ENCODE peak calls at places on chromosomes 3 and 15, in five cellular contexts. One of them, this sample, is unnamed.

GRCh38 chr3:36944641-36945270 is at the start of gene TRANK1:
- DNase-seq in neuronal stem cell: no peak
- DNase-seq in IMR-90: peak; percentile 34
- DNase-seq in mesendoderm: peak; percentile 75
- DNase-seq in trophoblast cell: peak; percentile 42
- DNase-seq in this sample: peak; percentile 66

GRCh38 chr15:92666780-92667179 is 11.2 kb upstream of the FAM174B start:
- DNase-seq in mesendoderm: no peak
- DNase-seq in neuronal stem cell: no peak
- DNase-seq in IMR-90: no peak
- DNase-seq in trophoblast cell: peak; percentile 96
- DNase-seq in this sample: no peak

GRCh38 chr3:33417051-33417673 is 23.0 kb downstream of the UBP1 start:
- DNase-seq in neuronal stem cell: no peak
- DNase-seq in trophoblast cell: no peak
- DNase-seq in IMR-90: peak; percentile 47
- DNase-seq in mesendoderm: no peak
- DNase-seq in this sample: no peak

GRCh38 chr15:84878504-84878903 is 6.0 kb upstream of the SLC28A1 start:
- DNase-seq in IMR-90: peak; percentile 44
- DNase-seq in neuronal stem cell: peak; percentile 47
- DNase-seq in mesendoderm: peak; percentile 83
- DNase-seq in trophoblast cell: peak; percentile 73
- DNase-seq in this sample: peak; percentile 82

GRCh38 chr15:45136378-45136764 is 6.6 kb downstream of the DUOX1 start:
- DNase-seq in neuronal stem cell: no peak
- DNase-seq in trophoblast cell: no peak
- DNase-seq in mesendoderm: peak; percentile 59
- DNase-seq in IMR-90: no peak
- DNase-seq in this sample: peak; percentile 60

GRCh38 chr15:70210538-70210937 is 112.8 kb upstream of the TLE3 start:
- DNase-seq in neuronal stem cell: no peak
- DNase-seq in mesendoderm: no peak
- DNase-seq in IMR-90: no peak
- DNase-seq in trophoblast cell: no peak
- DNase-seq in this sample: peak; percentile 28

GRCh38 chr15:33067456-33067855 is 127.1 kb downstream of the FMN1 start:
- DNase-seq in IMR-90: peak; percentile 91
- DNase-seq in neuronal stem cell: no peak
- DNase-seq in trophoblast cell: no peak
- DNase-seq in mesendoderm: peak; percentile 81
- DNase-seq in this sample: no peak

GRCh38 chr15:90684281-90684680 is 32.9 kb upstream of the BLM start:
- DNase-seq in trophoblast cell: no peak
- DNase-seq in mesendoderm: no peak
- DNase-seq in neuronal stem cell: no peak
- DNase-seq in IMR-90: no peak
- DNase-seq in this sample: no peak

GRCh38 chr3:113844622-113845222 is 6.1 kb downstream of the GRAMD1C start:
- DNase-seq in neuronal stem cell: peak; percentile 39
- DNase-seq in IMR-90: peak; percentile 40
- DNase-seq in mesendoderm: peak; percentile 24
- DNase-seq in trophoblast cell: peak; percentile 73
- DNase-seq in this sample: no peak

GRCh38 chr3:32757618-32758374 is 60.0 kb upstream of the TRIM71 start:
- DNase-seq in mesendoderm: no peak
- DNase-seq in trophoblast cell: no peak
- DNase-seq in IMR-90: peak; percentile 15
- DNase-seq in neuronal stem cell: no peak
- DNase-seq in this sample: no peak

GRCh38 chr3:38054166-38054991 is 15.4 kb downstream of the DLEC1 start:
- DNase-seq in trophoblast cell: peak; percentile 93
- DNase-seq in neuronal stem cell: no peak
- DNase-seq in IMR-90: peak; percentile 20
- DNase-seq in mesendoderm: no peak
- DNase-seq in this sample: no peak

GRCh38 chr3:119664850-119665379 is 4.5 kb upstream of the POPDC2 start:
- DNase-seq in neuronal stem cell: no peak
- DNase-seq in IMR-90: peak; percentile 43
- DNase-seq in trophoblast cell: no peak
- DNase-seq in mesendoderm: peak; percentile 70
- DNase-seq in this sample: no peak

GRCh38 chr3:21330293-21330692 is 420.7 kb downstream of the ZNF385D start:
- DNase-seq in mesendoderm: no peak
- DNase-seq in trophoblast cell: peak; percentile 12
- DNase-seq in neuronal stem cell: no peak
- DNase-seq in IMR-90: no peak
- DNase-seq in this sample: no peak

GRCh38 chr3:156551261-156551660 is 3.7 kb downstream of the SSR3 start:
- DNase-seq in trophoblast cell: peak; percentile 55
- DNase-seq in neuronal stem cell: no peak
- DNase-seq in IMR-90: peak; percentile 69
- DNase-seq in mesendoderm: peak; percentile 5
- DNase-seq in this sample: no peak
- H3K9ac ChIP-seq in trophoblast cell: no peak overlapping the region
- H3K9ac ChIP-seq in neuronal stem cell: no peak overlapping the region
- H3K9ac ChIP-seq in IMR-90: no peak overlapping the region
- H3K9ac ChIP-seq in mesendoderm: peak overlapping the region; percentile 15
- H3K9ac ChIP-seq in this sample: no peak overlapping the region

GRCh38 chr3:126464997-126465396 is 10.7 kb downstream of the ZXDC start:
- DNase-seq in trophoblast cell: no peak
- DNase-seq in mesendoderm: no peak
- DNase-seq in neuronal stem cell: no peak
- DNase-seq in IMR-90: no peak
- DNase-seq in this sample: no peak
- H3K18ac ChIP-seq in trophoblast cell: no peak overlapping the region
- H3K18ac ChIP-seq in mesendoderm: no peak overlapping the region
- H3K18ac ChIP-seq in neuronal stem cell: no peak overlapping the region
- H3K18ac ChIP-seq in IMR-90: no peak overlapping the region
- H3K18ac ChIP-seq in this sample: no peak overlapping the region

GRCh38 chr15:76197703-76198455 is 113.4 kb downstream of the ETFA start:
- DNase-seq in neuronal stem cell: no peak
- DNase-seq in IMR-90: no peak
- DNase-seq in mesendoderm: no peak
- DNase-seq in trophoblast cell: no peak
- DNase-seq in this sample: no peak
- H3K9ac ChIP-seq in neuronal stem cell: no peak overlapping the region
- H3K9ac ChIP-seq in IMR-90: no peak overlapping the region
- H3K9ac ChIP-seq in mesendoderm: no peak overlapping the region
- H3K9ac ChIP-seq in trophoblast cell: no peak overlapping the region
- H3K9ac ChIP-seq in this sample: no peak overlapping the region

GRCh38 chr3:191997579-191998268 is 536.8 kb downstream of the PYDC2 start:
- DNase-seq in IMR-90: no peak
- DNase-seq in mesendoderm: peak; percentile 4
- DNase-seq in neuronal stem cell: peak; percentile 56
- DNase-seq in trophoblast cell: no peak
- DNase-seq in this sample: no peak

GRCh38 chr3:192001217-192001616 is 540.3 kb downstream of the PYDC2 start:
- DNase-seq in trophoblast cell: no peak
- DNase-seq in IMR-90: no peak
- DNase-seq in neuronal stem cell: no peak
- DNase-seq in mesendoderm: no peak
- DNase-seq in this sample: no peak

DNA sequence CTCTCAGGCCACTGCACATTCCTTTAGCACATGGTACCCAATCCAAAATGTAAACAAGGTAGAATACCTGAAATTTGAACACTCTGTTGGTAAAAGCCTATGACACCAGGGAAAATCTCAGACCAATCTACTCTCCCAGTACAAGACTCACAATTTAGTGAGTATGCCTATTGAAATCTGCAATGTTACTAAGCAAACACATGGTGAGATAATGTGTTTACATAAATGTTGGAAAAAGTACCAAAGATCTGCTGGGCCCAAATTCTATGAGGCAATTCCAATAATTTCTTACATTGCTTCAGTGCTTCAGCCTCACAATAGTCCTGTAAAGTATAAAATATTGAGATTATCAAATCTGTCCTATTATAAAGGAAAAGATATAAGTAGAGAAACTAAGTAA is 536.1 kb downstream of the PYDC2 start:
- DNase-seq in IMR-90: no peak
- DNase-seq in trophoblast cell: no peak
- DNase-seq in neuronal stem cell: no peak
- DNase-seq in mesendoderm: no peak
- DNase-seq in this sample: no peak
- H3K18ac ChIP-seq in IMR-90: no peak overlapping the region
- H3K18ac ChIP-seq in trophoblast cell: no peak overlapping the region
- H3K18ac ChIP-seq in neuronal stem cell: no peak overlapping the region
- H3K18ac ChIP-seq in mesendoderm: no peak overlapping the region
- H3K18ac ChIP-seq in this sample: no peak overlapping the region

DNA sequence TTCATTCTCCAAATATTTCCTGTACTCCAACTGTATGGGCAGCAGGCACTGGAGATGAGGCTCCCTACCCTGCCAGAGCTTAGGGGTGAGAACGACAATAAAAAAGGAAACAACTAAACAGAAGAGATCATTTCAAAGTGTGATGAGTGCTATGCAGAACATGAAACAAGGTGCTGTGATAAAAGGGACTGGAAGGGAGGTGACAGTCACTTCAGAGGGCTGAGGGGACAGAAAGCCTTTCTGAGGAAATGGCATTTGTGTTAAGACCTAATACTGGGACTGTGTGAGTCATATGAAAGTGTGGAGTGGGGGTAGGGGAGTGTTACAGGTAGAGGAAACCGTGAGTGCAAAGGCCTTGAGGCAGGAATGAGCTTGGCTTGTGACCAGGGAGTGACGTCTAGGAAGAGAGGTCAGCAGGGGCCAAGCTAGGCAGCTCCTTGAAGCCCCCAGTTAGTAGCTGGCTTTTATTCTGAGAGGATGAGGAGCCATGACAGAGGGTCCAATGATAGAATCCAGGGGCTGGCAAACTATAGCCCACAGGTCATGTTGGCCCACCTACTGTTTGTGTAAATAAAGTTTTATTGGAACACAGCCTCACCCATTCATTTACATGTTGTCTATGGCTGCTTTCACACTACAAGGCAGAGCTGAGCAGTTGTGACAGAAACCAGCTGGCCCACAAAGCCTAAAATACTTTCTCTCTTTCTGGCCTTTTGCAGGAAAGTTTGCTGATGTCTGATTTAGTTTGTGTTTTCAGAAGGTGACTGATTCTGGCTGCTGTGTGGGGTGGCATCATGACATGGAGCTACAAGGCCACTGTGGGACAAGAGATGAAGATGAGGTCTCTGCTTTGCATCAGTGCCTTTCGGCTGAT is 56.6 kb downstream of the LSM3 start:
- DNase-seq in mesendoderm: peak; percentile 51
- DNase-seq in IMR-90: no peak
- DNase-seq in trophoblast cell: no peak
- DNase-seq in neuronal stem cell: no peak
- DNase-seq in this sample: no peak
- H3K9ac ChIP-seq in mesendoderm: no peak overlapping the region
- H3K9ac ChIP-seq in IMR-90: peak overlapping the region; percentile 56
- H3K9ac ChIP-seq in trophoblast cell: no peak overlapping the region
- H3K9ac ChIP-seq in neuronal stem cell: no peak overlapping the region
- H3K9ac ChIP-seq in this sample: no peak overlapping the region

GRCh38 chr15:99145778-99146177 is 40.9 kb downstream of the SYNM start:
- DNase-seq in mesendoderm: no peak
- DNase-seq in trophoblast cell: no peak
- DNase-seq in IMR-90: no peak
- DNase-seq in neuronal stem cell: no peak
- DNase-seq in this sample: no peak

GRCh38 chr15:99148851-99149276 is 44.0 kb downstream of the SYNM start:
- DNase-seq in mesendoderm: no peak
- DNase-seq in trophoblast cell: no peak
- DNase-seq in IMR-90: no peak
- DNase-seq in neuronal stem cell: no peak
- DNase-seq in this sample: peak; percentile 23

GRCh38 chr15:99146661-99147060 is 41.8 kb downstream of the SYNM start:
- DNase-seq in trophoblast cell: no peak
- DNase-seq in mesendoderm: no peak
- DNase-seq in neuronal stem cell: no peak
- DNase-seq in IMR-90: no peak
- DNase-seq in this sample: no peak

GRCh38 chr15:99151156-99151555 is 46.3 kb downstream of the SYNM start:
- DNase-seq in neuronal stem cell: no peak
- DNase-seq in mesendoderm: no peak
- DNase-seq in trophoblast cell: no peak
- DNase-seq in IMR-90: no peak
- DNase-seq in this sample: peak; percentile 8

GRCh38 chr15:99149366-99149765 is 44.5 kb downstream of the SYNM start:
- DNase-seq in IMR-90: no peak
- DNase-seq in trophoblast cell: no peak
- DNase-seq in neuronal stem cell: no peak
- DNase-seq in mesendoderm: no peak
- DNase-seq in this sample: peak; percentile 8
- H3K18ac ChIP-seq in IMR-90: no peak overlapping the region
- H3K18ac ChIP-seq in trophoblast cell: no peak overlapping the region
- H3K18ac ChIP-seq in neuronal stem cell: peak overlapping the region; percentile 3
- H3K18ac ChIP-seq in mesendoderm: no peak overlapping the region
- H3K18ac ChIP-seq in this sample: no peak overlapping the region

GRCh38 chr15:41937568-41937923 is 34.8 kb downstream of the EHD4 start:
- DNase-seq in neuronal stem cell: no peak
- DNase-seq in IMR-90: no peak
- DNase-seq in mesendoderm: no peak
- DNase-seq in trophoblast cell: no peak
- DNase-seq in this sample: no peak
- H3K9ac ChIP-seq in neuronal stem cell: no peak overlapping the region
- H3K9ac ChIP-seq in IMR-90: no peak overlapping the region
- H3K9ac ChIP-seq in mesendoderm: no peak overlapping the region
- H3K9ac ChIP-seq in trophoblast cell: no peak overlapping the region
- H3K9ac ChIP-seq in this sample: no peak overlapping the region

GRCh38 chr3:123696796-123697195 is 111.9 kb upstream of the HACD2 start:
- DNase-seq in IMR-90: peak; percentile 14
- DNase-seq in trophoblast cell: no peak
- DNase-seq in neuronal stem cell: no peak
- DNase-seq in mesendoderm: no peak
- DNase-seq in this sample: no peak
- H3K18ac ChIP-seq in IMR-90: no peak overlapping the region
- H3K18ac ChIP-seq in trophoblast cell: no peak overlapping the region
- H3K18ac ChIP-seq in neuronal stem cell: no peak overlapping the region
- H3K18ac ChIP-seq in mesendoderm: no peak overlapping the region
- H3K18ac ChIP-seq in this sample: no peak overlapping the region

GRCh38 chr3:12810963-12811362 is 14.5 kb downstream of the CAND2 start:
- DNase-seq in trophoblast cell: no peak
- DNase-seq in mesendoderm: no peak
- DNase-seq in neuronal stem cell: no peak
- DNase-seq in IMR-90: no peak
- DNase-seq in this sample: no peak
- H3K9ac ChIP-seq in trophoblast cell: no peak overlapping the region
- H3K9ac ChIP-seq in mesendoderm: no peak overlapping the region
- H3K9ac ChIP-seq in neuronal stem cell: peak overlapping the region; percentile 65
- H3K9ac ChIP-seq in IMR-90: no peak overlapping the region
- H3K9ac ChIP-seq in this sample: no peak overlapping the region